ENCODE peak calls at places on chromosomes 3 and 15, in ten cellular contexts. R is lower leg skin; N is AG10803; Y is anterior cingulate cortex; W is neural crest cell; Q is erythroblast; T is hypothalamus; E is 8988T; M is neural progenitor cell; A is activated naive CD4-positive, alpha-beta T cell treated with Interleukin-2 at 50 U/mL for 16 hours. X is an unnamed sample.

GRCh38 chr15:51229907-51230328 is 108.5 kb downstream of the CYP19A1 start:
- DNase-seq in R (no peak), N (peak), Y (no peak), W (peak), Q (peak), T (no peak), E (no peak), M (peak), A (no peak), X (peak)

GRCh38 chr15:80604583-80605506 is 90.3 kb upstream of the ABHD17C start:
- DNase-seq in R (no peak), N (peak), Y (no peak), W (no peak), Q (no peak), T (no peak), E (no peak), M (no peak), A (no peak), X (no peak)

GRCh38 chr3:110821586-110821985 is 250.0 kb upstream of the NECTIN3 start:
- DNase-seq in R (no peak), N (peak), Y (no peak), W (no peak), Q (no peak), T (no peak), E (no peak), M (no peak), A (no peak), X (no peak)

GRCh38 chr3:197345381-197345780 is 47.0 kb upstream of the DLG1 start:
- DNase-seq in R (no peak), N (no peak), Y (no peak), W (no peak), Q (no peak), T (no peak), E (no peak), M (no peak), A (no peak), X (no peak)

GRCh38 chr3:151093148-151093547 is 7.7 kb downstream of the MED12L start:
- DNase-seq in R (no peak), N (no peak), Y (no peak), W (no peak), Q (no peak), T (no peak), E (no peak), M (no peak), A (no peak), X (no peak)

GRCh38 chr3:111650378-111651275 is 55.5 kb upstream of the ZBED2 start:
- DNase-seq in R (no peak), N (no peak), Y (no peak), W (no peak), Q (no peak), T (no peak), E (no peak), M (no peak), A (no peak), X (no peak)

GRCh38 chr15:90644526-90644925 is 72.6 kb upstream of the BLM start:
- DNase-seq in R (no peak), N (no peak), Y (no peak), W (no peak), Q (no peak), T (no peak), E (no peak), M (no peak), A (no peak), X (no peak)

GRCh38 chr15:75647370-75648155 is at the start of gene SNX33:
- DNase-seq in R (peak), N (peak), Y (peak), W (peak), Q (peak), T (peak), E (peak), M (peak), A (peak), X (peak)

GRCh38 chr15:58702233-58702632 is 47.3 kb downstream of the ADAM10 start:
- DNase-seq in R (no peak), N (no peak), Y (no peak), W (no peak), Q (no peak), T (no peak), E (no peak), M (no peak), A (no peak), X (no peak)

GRCh38 chr3:166274342-166274741 is 437.1 kb upstream of the BCHE start:
- DNase-seq in R (no peak), N (no peak), Y (no peak), W (no peak), Q (no peak), T (no peak), E (no peak), M (no peak), A (no peak), X (no peak)

GRCh38 chr15:63473999-63474809 is 30.2 kb upstream of the USP3 start:
- DNase-seq in R (no peak), N (peak), Y (no peak), W (no peak), Q (no peak), T (no peak), E (no peak), M (peak), A (peak), X (no peak)

GRCh38 chr15:23648920-23649515 is 1.4 kb upstream of the MAGEL2 start:
- DNase-seq in R (no peak), N (peak), Y (no peak), W (peak), Q (no peak), T (no peak), E (no peak), M (peak), A (no peak), X (no peak)